ENCODE peak calls at places on chromosomes 16 and 17, in four cellular contexts. D, S, W and M are unnamed samples.

GRCh38 chr16:66592814-66593213 is 11.7 kb upstream of the CMTM3 start:
- DNase-seq in D (no peak), S (no peak), W (no peak), M (no peak)

GRCh38 chr16:23896832-23897821 is 61.3 kb downstream of the PRKCB start:
- DNase-seq in D (peak), S (no peak), W (no peak), M (no peak)

GRCh38 chr16:2450975-2451381 is 8.9 kb upstream of the TEDC2 start:
- DNase-seq in D (no peak), S (no peak), W (no peak), M (no peak)

GRCh38 chr16:85444879-85445778 is 168.0 kb upstream of the GSE1 start:
- DNase-seq in D (no peak), S (no peak), W (no peak), M (no peak)

GRCh38 chr16:11632455-11632921 is 35.8 kb upstream of the SNN start:
- DNase-seq in D (no peak), S (no peak), W (no peak), M (peak)

GRCh38 chr17:39339272-39339671 is 62.2 kb downstream of the FBXL20 start:
- DNase-seq in D (no peak), S (no peak), W (no peak), M (no peak)

GRCh38 chr17:40956401-40957254 is 10.1 kb downstream of the KRT39 start:
- DNase-seq in D (no peak), S (peak), W (no peak), M (peak)

GRCh38 chr16:25035494-25036405 is 20.6 kb upstream of the ARHGAP17 start:
- DNase-seq in D (no peak), S (no peak), W (no peak), M (no peak)

GRCh38 chr17:34556384-34556783 is 23.0 kb upstream of the TMEM132E start:
- DNase-seq in D (no peak), S (no peak), W (no peak), M (no peak)

GRCh38 chr17:28193241-28193640 is 125.8 kb upstream of the TMEM97 start:
- DNase-seq in D (no peak), S (no peak), W (no peak), M (no peak)

GRCh38 chr17:76982408-76983074 is 114.3 kb downstream of the MGAT5B start:
- DNase-seq in D (no peak), S (no peak), W (no peak), M (no peak)